ENCODE peak calls at places on chromosomes 6 and 20, in nine cellular contexts. J, B, E, L, W, H, V, M and O are unnamed samples.

GRCh38 chr6:150289454-150290071 is 79.2 kb upstream of the IYD start:
- DNase-seq in J (no peak), B (no peak), E (no peak), L (no peak), W (no peak), H (no peak), V (no peak), M (no peak), O (no peak)

GRCh38 chr6:156976144-156977088 is 199.2 kb downstream of the ARID1B start:
- DNase-seq in J (no peak), B (no peak), E (no peak), L (no peak), W (peak), H (peak), V (no peak), M (peak), O (no peak)

GRCh38 chr6:157982580-157983438 is 1.1 kb downstream of the SYNJ2 start:
- DNase-seq in J (no peak), B (no peak), E (no peak), L (no peak), W (peak), H (peak), V (peak), M (no peak), O (no peak)

GRCh38 chr20:6583134-6583738 is 184.2 kb upstream of the BMP2 start:
- DNase-seq in J (no peak), B (no peak), E (peak), L (no peak), W (peak), H (peak), V (peak), M (peak), O (peak)

GRCh38 chr6:21800948-21801438 is 207.4 kb downstream of the SOX4 start:
- DNase-seq in J (no peak), B (no peak), E (no peak), L (no peak), W (peak), H (no peak), V (peak), M (peak), O (no peak)

GRCh38 chr20:9615766-9616454 is 101.5 kb downstream of the LAMP5 start:
- DNase-seq in J (no peak), B (no peak), E (no peak), L (peak), W (no peak), H (no peak), V (no peak), M (no peak), O (peak)

GRCh38 chr20:47887477-47888080 is 102.3 kb upstream of the SULF2 start:
- DNase-seq in J (no peak), B (no peak), E (no peak), L (no peak), W (no peak), H (no peak), V (no peak), M (no peak), O (no peak)

GRCh38 chr6:32087574-32088486 is 21.3 kb downstream of the TNXB start:
- DNase-seq in J (peak), B (peak), E (peak), L (peak), W (peak), H (peak), V (peak), M (no peak), O (no peak)

GRCh38 chr6:684831-685636 is 7.9 kb downstream of the EXOC2 start:
- DNase-seq in J (no peak), B (no peak), E (no peak), L (no peak), W (peak), H (peak), V (peak), M (no peak), O (peak)

GRCh38 chr6:139857143-139857542 is 482.7 kb upstream of the CITED2 start:
- DNase-seq in J (no peak), B (no peak), E (no peak), L (no peak), W (no peak), H (no peak), V (no peak), M (no peak), O (no peak)

GRCh38 chr6:39251406-39251805 is 22.1 kb upstream of the KCNK5 start:
- DNase-seq in J (no peak), B (no peak), E (no peak), L (no peak), W (no peak), H (no peak), V (peak), M (no peak), O (no peak)

GRCh38 chr6:160801418-160801817 is 99.4 kb downstream of the PLG start:
- DNase-seq in J (no peak), B (no peak), E (no peak), L (no peak), W (no peak), H (no peak), V (no peak), M (no peak), O (no peak)

GRCh38 chr6:10411131-10411914 is 3.6 kb downstream of the TFAP2A start:
- DNase-seq in J (no peak), B (no peak), E (no peak), L (no peak), W (no peak), H (peak), V (no peak), M (peak), O (no peak)

GRCh38 chr6:167722634-167723309 is 103.9 kb upstream of the AFDN start:
- DNase-seq in J (no peak), B (no peak), E (no peak), L (no peak), W (no peak), H (no peak), V (no peak), M (no peak), O (peak)

GRCh38 chr20:17863577-17864292 is 104.9 kb downstream of the SNX5 start:
- DNase-seq in J (no peak), B (no peak), E (no peak), L (no peak), W (no peak), H (no peak), V (peak), M (no peak), O (no peak)

GRCh38 chr6:137693737-137694136 is 173.3 kb upstream of the TNFAIP3 start:
- DNase-seq in J (no peak), B (no peak), E (no peak), L (no peak), W (no peak), H (no peak), V (no peak), M (no peak), O (no peak)

GRCh38 chr20:32123088-32123487 is 13.6 kb downstream of the TM9SF4 start:
- DNase-seq in J (no peak), B (no peak), E (no peak), L (no peak), W (no peak), H (no peak), V (no peak), M (no peak), O (no peak)

GRCh38 chr6:77181749-77182148 is 281.5 kb downstream of the HTR1B start:
- DNase-seq in J (no peak), B (no peak), E (no peak), L (no peak), W (no peak), H (no peak), V (no peak), M (no peak), O (no peak)

GRCh38 chr6:100461273-100461919 is 3.3 kb downstream of the SIM1 start:
- DNase-seq in J (no peak), B (no peak), E (peak), L (no peak), W (peak), H (no peak), V (peak), M (peak), O (no peak)

GRCh38 chr6:170198298-170198697 is 92.6 kb downstream of the DLL1 start:
- DNase-seq in J (no peak), B (no peak), E (no peak), L (no peak), W (no peak), H (no peak), V (no peak), M (no peak), O (no peak)

GRCh38 chr20:22490287-22491187 is 93.8 kb downstream of the FOXA2 start:
- DNase-seq in J (no peak), B (no peak), E (no peak), L (no peak), W (no peak), H (no peak), V (peak), M (peak), O (no peak)

GRCh38 chr6:20117474-20117873 is 94.8 kb downstream of the MBOAT1 start:
- DNase-seq in J (no peak), B (no peak), E (no peak), L (no peak), W (no peak), H (peak), V (peak), M (no peak), O (no peak)

GRCh38 chr6:56695702-56696101 is 53.0 kb upstream of the DST start:
- DNase-seq in J (no peak), B (no peak), E (no peak), L (no peak), W (peak), H (no peak), V (no peak), M (no peak), O (no peak)

GRCh38 chr20:44264287-44264686 is 17.2 kb downstream of the GDAP1L1 start:
- DNase-seq in J (no peak), B (no peak), E (no peak), L (no peak), W (no peak), H (peak), V (peak), M (no peak), O (peak)

GRCh38 chr6:42045538-42046460 is 4.5 kb upstream of the TAF8 start:
- DNase-seq in J (peak), B (peak), E (no peak), L (no peak), W (peak), H (peak), V (peak), M (peak), O (peak)

GRCh38 chr6:23446394-23447001 is 679.5 kb upstream of the NRSN1 start:
- DNase-seq in J (no peak), B (no peak), E (peak), L (no peak), W (peak), H (peak), V (peak), M (peak), O (no peak)

GRCh38 chr6:39082310-39082709 is 32.7 kb downstream of the SAYSD1 start:
- DNase-seq in J (no peak), B (no peak), E (no peak), L (no peak), W (no peak), H (no peak), V (no peak), M (no peak), O (peak)

GRCh38 chr6:96939019-96939805 is 14.7 kb downstream of the KLHL32 start:
- DNase-seq in J (no peak), B (no peak), E (no peak), L (no peak), W (peak), H (peak), V (peak), M (no peak), O (no peak)

GRCh38 chr6:63573899-63574553 is 1.7 kb downstream of the LOC128125822 start:
- DNase-seq in J (peak), B (peak), E (peak), L (no peak), W (peak), H (peak), V (peak), M (peak), O (peak)

GRCh38 chr20:42986143-42986773 is 203.4 kb downstream of the PTPRT start:
- DNase-seq in J (no peak), B (no peak), E (no peak), L (no peak), W (no peak), H (peak), V (no peak), M (no peak), O (no peak)

GRCh38 chr6:87139236-87139635 is 16.1 kb upstream of the ZNF292 start:
- DNase-seq in J (peak), B (peak), E (peak), L (peak), W (peak), H (peak), V (peak), M (peak), O (peak)

GRCh38 chr6:98525860-98526259 is 308.5 kb upstream of the POU3F2 start:
- DNase-seq in J (no peak), B (no peak), E (no peak), L (no peak), W (no peak), H (no peak), V (no peak), M (no peak), O (no peak)

GRCh38 chr20:21179796-21180195 is 53.9 kb downstream of the KIZ start:
- DNase-seq in J (no peak), B (no peak), E (no peak), L (no peak), W (peak), H (no peak), V (peak), M (no peak), O (no peak)

GRCh38 chr20:32982617-32983458 is 21.4 kb downstream of the SUN5 start:
- DNase-seq in J (no peak), B (no peak), E (no peak), L (no peak), W (no peak), H (no peak), V (peak), M (peak), O (no peak)

GRCh38 chr6:89035252-89036106 is 45.1 kb upstream of the PNRC1 start:
- DNase-seq in J (no peak), B (no peak), E (no peak), L (no peak), W (peak), H (peak), V (peak), M (no peak), O (peak)